ENCODE peak calls at places on chromosomes 5 and 9, in nine cellular contexts. U is glutamatergic neuron, P is cardiac fibroblast, J is IMR-90, E is WTC11, C is LNCaP clone FGC, A is osteocyte, F is HFFc6, V is pancreas. Q is an unnamed sample.
A peak's percentile ranks its signal among the peaks of the same experiment; 100 is the strongest.

GRCh38 chr9:33202552-33203300 is 35.6 kb upstream of the B4GALT1 start:
- DNase-seq in U (no peak), P (peak; percentile 86), J (peak; percentile 69), E (no peak), C (no peak), A (no peak), F (no peak), V (peak; percentile 33), Q (peak; percentile 79)

GRCh38 chr9:127812009-127812408 is 9.3 kb downstream of the FPGS start:
- DNase-seq in U (no peak), P (peak; percentile 36), J (no peak), E (no peak), C (no peak), A (no peak), F (no peak), V (no peak), Q (no peak)

GRCh38 chr5:3201941-3202340 is 393.7 kb upstream of the IRX1 start:
- DNase-seq in U (no peak), P (no peak), J (no peak), E (no peak), C (no peak), A (no peak), F (no peak), V (no peak), Q (no peak)

GRCh38 chr9:93813687-93814560 is 141.2 kb downstream of the BARX1 start:
- DNase-seq in U (peak; percentile 72), P (no peak), J (no peak), E (no peak), C (no peak), A (no peak), F (no peak), V (no peak), Q (peak; percentile 6)

GRCh38 chr5:118405650-118406061 is 582.7 kb downstream of the DTWD2 start:
- DNase-seq in U (peak; percentile 43), P (no peak), J (no peak), E (peak; percentile 16), C (no peak), A (no peak), F (no peak), V (no peak), Q (no peak)

GRCh38 chr5:177349762-177350161 is 1.7 kb downstream of the LMAN2 start:
- DNase-seq in U (no peak), P (no peak), J (no peak), E (no peak), C (no peak), A (no peak), F (no peak), V (no peak), Q (no peak)

GRCh38 chr9:82961504-82962125 is 101.3 kb downstream of the RASEF start:
- DNase-seq in U (peak; percentile 78), P (peak; percentile 82), J (peak; percentile 70), E (peak; percentile 84), C (peak; percentile 67), A (peak; percentile 86), F (peak; percentile 63), V (peak; percentile 83), Q (peak; percentile 45)

GRCh38 chr5:125200842-125201373 is 454.5 kb upstream of the ZNF608 start:
- DNase-seq in U (no peak), P (no peak), J (no peak), E (no peak), C (no peak), A (no peak), F (no peak), V (no peak), Q (no peak)

GRCh38 chr9:135332979-135333748 is 146.4 kb upstream of the PPP1R26 start:
- DNase-seq in U (no peak), P (no peak), J (no peak), E (peak; percentile 7), C (no peak), A (peak; percentile 57), F (no peak), V (no peak), Q (no peak)

GRCh38 chr5:139925650-139926640 is 117.2 kb downstream of the NRG2 start:
- DNase-seq in U (no peak), P (no peak), J (no peak), E (no peak), C (no peak), A (peak; percentile 64), F (no peak), V (no peak), Q (no peak)

GRCh38 chr5:168047669-168048111 is 243.8 kb upstream of the WWC1 start:
- DNase-seq in U (peak; percentile 68), P (peak; percentile 2), J (no peak), E (peak; percentile 11), C (no peak), A (no peak), F (no peak), V (peak; percentile 17), Q (no peak)

GRCh38 chr9:126806336-126806735 is 1.5 kb downstream of the ZBTB43 start:
- DNase-seq in U (no peak), P (peak; percentile 74), J (peak; percentile 15), E (no peak), C (no peak), A (no peak), F (no peak), V (no peak), Q (no peak)

GRCh38 chr9:128805661-128806060 is 12.6 kb upstream of the ENDOG start:
- DNase-seq in U (no peak), P (no peak), J (no peak), E (no peak), C (no peak), A (no peak), F (no peak), V (no peak), Q (no peak)

GRCh38 chr9:75152416-75152815 is 64.1 kb downstream of the OSTF1 start:
- DNase-seq in U (no peak), P (no peak), J (peak; percentile 57), E (no peak), C (no peak), A (no peak), F (no peak), V (no peak), Q (no peak)

GRCh38 chr9:5900622-5901021 is 9.9 kb downstream of the MLANA start:
- DNase-seq in U (no peak), P (no peak), J (no peak), E (no peak), C (no peak), A (no peak), F (no peak), V (no peak), Q (no peak)

GRCh38 chr9:5896863-5897262 is 6.2 kb downstream of the MLANA start:
- DNase-seq in U (no peak), P (no peak), J (no peak), E (no peak), C (no peak), A (no peak), F (no peak), V (no peak), Q (no peak)

GRCh38 chr9:5902377-5902776 is 11.7 kb downstream of the MLANA start:
- DNase-seq in U (no peak), P (no peak), J (no peak), E (no peak), C (no peak), A (no peak), F (no peak), V (no peak), Q (no peak)

GRCh38 chr9:5897851-5898250 is 7.2 kb downstream of the MLANA start:
- DNase-seq in U (no peak), P (peak; percentile 17), J (no peak), E (no peak), C (no peak), A (no peak), F (no peak), V (no peak), Q (no peak)

DNA sequence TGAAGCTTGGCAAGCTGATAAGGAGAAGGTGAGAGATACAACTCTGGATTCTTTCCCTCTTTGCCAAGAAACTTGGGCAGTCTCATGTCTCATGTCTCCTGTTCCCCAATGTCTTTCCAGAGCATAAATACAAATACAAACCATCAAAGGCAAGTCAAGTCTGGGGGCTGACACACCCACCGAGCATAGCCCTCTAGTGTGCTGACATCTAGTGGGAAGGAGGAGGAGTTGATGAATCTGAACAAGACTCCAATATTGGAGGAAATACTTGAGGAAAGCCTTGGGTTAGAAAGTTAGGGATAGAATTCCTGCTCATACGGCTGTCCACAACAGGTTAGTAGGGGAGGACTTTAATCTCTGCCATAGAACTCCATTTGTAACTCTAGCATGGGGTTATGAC is 8.6 kb downstream of the MLANA start:
- DNase-seq in U (no peak), P (peak; percentile 8), J (no peak), E (no peak), C (no peak), A (no peak), F (no peak), V (no peak), Q (no peak)
- TF ChIP-seq CTCF in U (no peak), P (peak; percentile 22), J (no peak), E (no peak), C (peak; percentile 27), A (peak; percentile 27), F (peak; percentile 33), V (no peak), Q (peak; percentile 15)

GRCh38 chr5:76953551-76954382 is 922 bp downstream of the CRHBP start:
- DNase-seq in U (peak; percentile 63), P (peak; percentile 51), J (no peak), E (peak; percentile 55), C (no peak), A (no peak), F (no peak), V (no peak), Q (no peak)
- TF ChIP-seq CTCF in U (no peak), P (no peak), J (no peak), E (no peak), C (no peak), A (peak; percentile 22), F (no peak), V (no peak), Q (no peak)

GRCh38 chr5:89313804-89314588 is 431.0 kb upstream of the MEF2C start:
- DNase-seq in U (no peak), P (peak; percentile 86), J (peak; percentile 96), E (no peak), C (no peak), A (no peak), F (peak; percentile 93), V (no peak), Q (peak; percentile 64)

GRCh38 chr5:89320889-89321288 is 437.9 kb upstream of the MEF2C start:
- DNase-seq in U (no peak), P (no peak), J (no peak), E (no peak), C (no peak), A (no peak), F (no peak), V (no peak), Q (no peak)

GRCh38 chr5:89313044-89313443 is 430.1 kb upstream of the MEF2C start:
- DNase-seq in U (no peak), P (peak; percentile 77), J (peak; percentile 74), E (no peak), C (no peak), A (no peak), F (peak; percentile 80), V (no peak), Q (no peak)

GRCh38 chr5:89320441-89320840 is 437.5 kb upstream of the MEF2C start:
- DNase-seq in U (no peak), P (no peak), J (no peak), E (no peak), C (no peak), A (no peak), F (no peak), V (no peak), Q (no peak)

GRCh38 chr5:89315194-89315593 is 432.2 kb upstream of the MEF2C start:
- DNase-seq in U (peak; percentile 22), P (no peak), J (peak; percentile 8), E (no peak), C (peak; percentile 7), A (no peak), F (no peak), V (peak; percentile 61), Q (no peak)
- TF ChIP-seq CTCF in U (no peak), P (no peak), J (no peak), E (no peak), C (no peak), A (no peak), F (no peak), V (no peak), Q (no peak)

GRCh38 chr5:97044057-97044456 is 98.4 kb downstream of the LIX1 start:
- DNase-seq in U (no peak), P (peak; percentile 32), J (peak; percentile 18), E (peak; percentile 76), C (peak; percentile 47), A (no peak), F (peak; percentile 30), V (peak; percentile 22), Q (no peak)
- TF ChIP-seq CTCF in U (no peak), P (peak; percentile 53), J (peak; percentile 35), E (peak; percentile 30), C (peak; percentile 52), A (peak; percentile 37), F (peak; percentile 63), V (no peak), Q (peak; percentile 25)

Q was measured in GM10248.